ENCODE peak calls at places on chromosome 21, in four cellular contexts. B is BJ, K is coronary artery, P is GM12865. F is an unnamed sample.

GRCh38 chr21:46234436-46234950 is 5.9 kb upstream of the LSS start:
- DNase-seq in P (no peak), B (no peak), K (no peak), F (no peak)

GRCh38 chr21:25489673-25490072 is 117.6 kb downstream of the MRPL39 start:
- DNase-seq in B (no peak), P (no peak), K (no peak), F (no peak)

GRCh38 chr21:33643658-33644311 is 1.5 kb downstream of the ITSN1 start:
- DNase-seq in K (no peak), B (no peak), P (no peak), F (no peak)

GRCh38 chr21:45153358-45154318 is 79.3 kb downstream of the ADARB1 start:
- DNase-seq in P (no peak), K (peak; percentile 46), B (peak; percentile 39), F (no peak)

GRCh38 chr21:46092026-46092764 is 5.7 kb upstream of the COL6A2 start:
- DNase-seq in K (peak; percentile 93), P (no peak), B (peak; percentile 94), F (peak; percentile 95)

GRCh38 chr21:33939224-33939623 is 23.6 kb upstream of the ATP5PO start:
- DNase-seq in B (no peak), K (no peak), P (no peak), F (no peak)

GRCh38 chr21:35441868-35442582 is 392.9 kb upstream of the RUNX1 start:
- DNase-seq in P (no peak), K (no peak), B (no peak), F (no peak)

GRCh38 chr21:14900611-14901010 is 164.2 kb downstream of the NRIP1 start:
- DNase-seq in K (no peak), B (no peak), P (no peak), F (no peak)

GRCh38 chr21:38743772-38744529 is 61.8 kb upstream of the ETS2 start:
- DNase-seq in B (no peak), P (no peak), K (no peak), F (no peak)

GRCh38 chr21:20617130-20617529 is 381.1 kb upstream of the NCAM2 start:
- DNase-seq in B (no peak), K (no peak), P (no peak), F (no peak)

GRCh38 chr21:30986966-30987365 is 51.3 kb downstream of the KRTAP19-8 start:
- DNase-seq in B (no peak), P (no peak), K (no peak), F (no peak)

GRCh38 chr21:33700491-33700890 is 58.2 kb downstream of the ITSN1 start:
- DNase-seq in B (no peak), K (no peak), P (no peak), F (no peak)

GRCh38 chr21:46158666-46159300 is 3.4 kb upstream of the FTCD start:
- DNase-seq in B (no peak), P (no peak), K (peak; percentile 55), F (no peak)

GRCh38 chr21:34126269-34126668 is 52.9 kb downstream of the MRPS6 start:
- DNase-seq in B (peak; percentile 37), P (no peak), K (no peak), F (no peak)

GRCh38 chr21:21165063-21165645 is 166.9 kb downstream of the NCAM2 start:
- DNase-seq in K (no peak), P (no peak), B (peak; percentile 74), F (peak; percentile 92)

GRCh38 chr21:38913120-38913975 is 107.6 kb downstream of the ETS2 start:
- DNase-seq in B (no peak), K (peak; percentile 89), P (no peak), F (no peak)

GRCh38 chr21:38811257-38811656 is 5.5 kb downstream of the ETS2 start:
- DNase-seq in K (peak; percentile 19), B (peak; percentile 80), P (no peak), F (no peak)

GRCh38 chr21:32991299-32991850 is 34.4 kb upstream of the OLIG2 start:
- DNase-seq in B (no peak), P (no peak), K (no peak), F (no peak)

GRCh38 chr21:33644383-33645074 is 2.2 kb downstream of the ITSN1 start:
- DNase-seq in B (peak; percentile 56), K (no peak), P (no peak), F (no peak)

GRCh38 chr21:33078907-33079582 is 9.1 kb downstream of the OLIG1 start:
- DNase-seq in K (no peak), B (no peak), P (peak; percentile 89), F (peak; percentile 9)

GRCh38 chr21:45225041-45225740 is 62.5 kb downstream of the POFUT2 start:
- DNase-seq in K (no peak), B (no peak), P (no peak), F (no peak)

GRCh38 chr21:34885636-34886553 is 163.2 kb downstream of the RUNX1 start:
- DNase-seq in P (no peak), B (no peak), K (no peak), F (no peak)

GRCh38 chr21:19120591-19120990 is 717.0 kb upstream of the TMPRSS15 start:
- DNase-seq in P (no peak), K (no peak), B (no peak), F (no peak)

GRCh38 chr21:32200029-32200428 is 78.8 kb downstream of the MIS18A start:
- DNase-seq in P (no peak), B (no peak), K (no peak), F (no peak)

GRCh38 chr21:31482460-31482859 is 138.4 kb upstream of the TIAM1 start:
- DNase-seq in K (no peak), P (no peak), B (no peak), F (no peak)

GRCh38 chr21:45849651-45850050 is 131.9 kb upstream of the COL6A1 start:
- DNase-seq in K (no peak), P (no peak), B (no peak), F (no peak)

GRCh38 chr21:41362605-41363369 is 960 bp downstream of the MX2 start:
- DNase-seq in P (no peak), B (no peak), K (no peak), F (no peak)
- H3K4me3 ChIP-seq in P (peak overlapping the region; percentile 61), B (peak overlapping the region; percentile 37), K (peak overlapping the region; percentile 67), F (peak overlapping the region; percentile 58)

GRCh38 chr21:43981871-43982210 is 30.3 kb upstream of the TRAPPC10 start:
- DNase-seq in B (no peak), P (no peak), K (no peak), F (no peak)

GRCh38 chr21:43982489-43983078 is 29.5 kb upstream of the TRAPPC10 start:
- DNase-seq in K (no peak), P (no peak), B (no peak), F (no peak)

GRCh38 chr21:43981151-43981870 is 30.8 kb upstream of the TRAPPC10 start:
- DNase-seq in K (no peak), B (no peak), P (no peak), F (no peak)

GRCh38 chr21:43978060-43978459 is 34.0 kb upstream of the TRAPPC10 start:
- DNase-seq in P (no peak), K (no peak), B (no peak), F (no peak)

GRCh38 chr21:43979654-43980053 is 32.5 kb upstream of the TRAPPC10 start:
- DNase-seq in B (no peak), K (no peak), P (no peak), F (no peak)
- TF ChIP-seq CTCF in B (peak; percentile 3), K (no peak), P (no peak), F (peak; percentile 0)

GRCh38 chr21:41761211-41762181 is 5.4 kb downstream of the RIPK4 start:
- DNase-seq in P (no peak), B (peak; percentile 20), K (peak; percentile 84), F (no peak)
- H3K4me3 ChIP-seq in P (no peak overlapping the region), B (no peak overlapping the region), K (peak overlapping the region; percentile 65), F (no peak overlapping the region)

DNA sequence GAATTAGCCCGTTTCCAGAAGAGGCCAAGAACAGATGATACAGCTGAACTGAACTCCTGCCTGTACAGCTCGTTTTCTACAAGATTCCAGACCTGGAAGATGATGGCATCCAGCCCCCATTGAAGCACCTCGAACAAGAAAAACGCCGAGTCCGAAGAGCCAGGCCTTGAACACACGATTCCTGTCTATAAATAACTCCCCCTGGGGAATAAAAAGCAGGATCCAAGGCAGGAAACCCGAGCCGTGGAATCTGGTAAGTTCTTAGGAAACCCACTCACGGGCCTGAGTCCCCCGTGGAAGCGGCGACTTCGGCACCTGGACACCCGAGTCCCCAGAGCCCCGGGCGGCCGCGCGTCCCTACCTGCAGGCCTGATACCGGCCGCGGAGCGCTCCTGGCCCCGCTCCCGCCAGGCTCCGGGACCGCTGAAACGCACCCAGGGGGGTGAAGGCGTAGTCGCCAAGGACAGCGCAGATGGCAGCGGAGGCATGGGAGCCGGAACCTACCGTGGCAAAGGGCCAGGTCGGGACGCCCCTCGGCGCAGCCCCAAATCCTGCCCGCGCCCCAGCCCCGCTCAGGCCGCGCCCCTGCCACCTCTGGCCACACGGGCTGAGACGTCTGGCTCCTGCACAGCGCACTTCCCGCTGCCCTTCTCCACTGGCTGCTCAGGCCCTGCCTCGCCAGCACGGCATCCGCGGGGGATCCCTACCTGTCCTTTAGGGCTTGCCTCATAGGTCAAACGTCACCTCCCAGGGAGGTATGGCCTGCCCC is 14.0 kb upstream of the HLCS start:
- DNase-seq in B (no peak), P (no peak), K (no peak), F (no peak)
- TF ChIP-seq CTCF in B (no peak), P (no peak), K (no peak), F (no peak)

DNA sequence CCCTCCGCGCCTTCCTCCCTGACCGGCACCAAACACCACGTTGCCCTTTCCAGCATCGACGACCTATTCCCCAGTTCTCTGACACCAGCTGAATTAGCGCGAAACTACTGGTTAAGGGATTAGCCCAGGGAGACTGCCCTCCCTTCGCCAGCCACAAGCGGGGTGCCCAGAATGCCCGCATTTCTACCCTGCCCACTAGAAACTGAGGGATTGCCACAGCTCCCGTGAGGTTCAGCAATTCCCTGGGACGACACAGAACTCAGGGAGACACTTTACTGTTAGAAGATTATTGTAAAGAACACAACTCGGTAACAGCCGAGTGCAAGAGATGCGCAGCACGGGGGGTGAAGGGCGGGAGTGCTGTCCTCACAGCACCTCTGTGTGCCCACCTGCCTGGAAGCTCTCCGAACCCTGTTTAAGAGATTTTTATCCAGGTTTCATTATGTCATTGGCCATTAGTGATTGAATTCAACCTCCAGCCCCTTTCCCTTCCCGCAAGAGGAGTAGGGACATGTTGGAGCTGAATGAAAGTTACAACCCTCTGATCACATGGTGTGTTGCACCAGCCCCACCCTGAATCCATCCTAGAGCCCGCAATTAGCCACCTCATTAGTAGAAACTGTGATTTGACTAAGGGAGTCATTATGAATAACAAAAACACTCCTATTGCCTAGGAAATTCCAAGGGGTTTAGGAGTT is 15.8 kb upstream of the RIPPLY3 start:
- DNase-seq in K (no peak), B (no peak), P (no peak), F (no peak)
- H3K4me3 ChIP-seq in K (peak overlapping the region; percentile 81), B (peak overlapping the region; percentile 58), P (peak overlapping the region; percentile 80), F (peak overlapping the region; percentile 64)

GRCh38 chr21:17903029-17903806 is 84.1 kb upstream of the C21orf91 start:
- DNase-seq in P (peak; percentile 35), K (no peak), B (no peak), F (no peak)
- TF ChIP-seq CTCF in P (no peak), K (no peak), B (no peak), F (no peak)

DNA sequence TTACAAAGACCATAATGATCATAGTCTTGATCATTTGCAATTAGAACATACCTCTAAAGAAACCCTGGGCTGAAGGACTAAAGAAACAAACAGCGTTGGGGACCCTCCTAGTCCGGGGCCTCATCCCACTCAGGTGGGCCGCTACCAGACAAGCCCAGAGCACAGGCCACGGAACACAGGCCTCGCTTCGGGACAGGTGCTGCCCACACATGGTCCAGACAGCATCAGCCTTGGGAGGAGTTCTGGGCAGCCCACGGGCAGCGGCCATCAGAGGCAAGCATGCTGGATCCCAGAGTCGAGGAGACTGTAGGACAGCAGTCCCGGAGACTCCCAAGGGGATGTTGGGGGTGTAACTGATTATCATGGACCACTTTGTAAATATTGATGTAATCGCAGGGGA is 4.9 kb downstream of the C2CD2 start:
- DNase-seq in B (no peak), K (no peak), P (no peak), F (no peak)
- H3K4me3 ChIP-seq in B (no peak overlapping the region), K (no peak overlapping the region), P (no peak overlapping the region), F (no peak overlapping the region)

GRCh38 chr21:36510911-36511310 is 31.0 kb upstream of the CLDN14 start:
- DNase-seq in K (no peak), P (peak; percentile 46), B (no peak), F (no peak)
- TF ChIP-seq CTCF in K (no peak), P (no peak), B (no peak), F (no peak)